ENCODE peak calls at places on chromosomes 1 and 21, in seven cellular contexts. A is endothelial cell of umbilical vein, B is IMR-90, O is HCT116, F is body of pancreas, S is tibial nerve, Q is suprapubic skin. K is an unnamed sample.

GRCh38 chr21:17416139-17416538 is 96.7 kb upstream of the CXADR start:
- DNase-seq in A (no peak), B (peak; percentile 84), O (no peak), F (no peak), S (no peak), Q (no peak), K (no peak)

GRCh38 chr1:208107817-208108608 is 136.2 kb downstream of the PLXNA2 start:
- DNase-seq in A (peak; percentile 49), B (peak; percentile 77), O (no peak), F (no peak), S (no peak), Q (no peak), K (no peak)

GRCh38 chr1:172286629-172287076 is 133.8 kb upstream of the C1orf105 start:
- DNase-seq in A (no peak), B (peak; percentile 86), O (no peak), F (peak; percentile 39), S (peak; percentile 13), Q (no peak), K (no peak)

GRCh38 chr1:221418346-221418745 is 323.5 kb downstream of the DUSP10 start:
- DNase-seq in A (no peak), B (peak; percentile 64), O (no peak), F (no peak), S (no peak), Q (no peak), K (no peak)

GRCh38 chr1:116127123-116127847 is 16.1 kb downstream of the MAB21L3 start:
- DNase-seq in A (no peak), B (no peak), O (no peak), F (no peak), S (no peak), Q (no peak), K (no peak)

GRCh38 chr1:163399976-163400375 is 78.2 kb downstream of the NUF2 start:
- DNase-seq in A (no peak), B (no peak), O (no peak), F (no peak), S (no peak), Q (no peak), K (no peak)

GRCh38 chr21:44364151-44365053 is 11.0 kb downstream of the TRPM2 start:
- DNase-seq in A (no peak), B (no peak), O (no peak), F (no peak), S (peak; percentile 7), Q (peak; percentile 59), K (no peak)

GRCh38 chr1:86846166-86846647 is 67.7 kb downstream of the SELENOF start:
- DNase-seq in A (peak; percentile 45), B (peak; percentile 91), O (no peak), F (no peak), S (no peak), Q (no peak), K (no peak)

GRCh38 chr1:110672753-110673108 is 2.0 kb downstream of the KCNA3 start:
- DNase-seq in A (no peak), B (no peak), O (no peak), F (no peak), S (no peak), Q (no peak), K (no peak)

GRCh38 chr1:3956527-3957170 is 56.6 kb upstream of the C1orf174 start:
- DNase-seq in A (no peak), B (no peak), O (no peak), F (no peak), S (no peak), Q (no peak), K (no peak)

GRCh38 chr1:65389296-65389695 is 31.2 kb upstream of the LEPR start:
- DNase-seq in A (peak; percentile 12), B (no peak), O (no peak), F (no peak), S (no peak), Q (no peak), K (no peak)

GRCh38 chr1:65395887-65396612 is 24.4 kb upstream of the LEPR start:
- DNase-seq in A (no peak), B (peak; percentile 59), O (no peak), F (no peak), S (no peak), Q (no peak), K (no peak)

GRCh38 chr1:65393928-65394327 is 26.5 kb upstream of the LEPR start:
- DNase-seq in A (no peak), B (no peak), O (no peak), F (peak; percentile 35), S (no peak), Q (no peak), K (no peak)

GRCh38 chr1:65393345-65393744 is 27.1 kb upstream of the LEPR start:
- DNase-seq in A (peak; percentile 17), B (peak; percentile 34), O (no peak), F (no peak), S (no peak), Q (no peak), K (no peak)

GRCh38 chr1:65392497-65392896 is 28.0 kb upstream of the LEPR start:
- DNase-seq in A (no peak), B (no peak), O (no peak), F (no peak), S (no peak), Q (no peak), K (no peak)
- TF ChIP-seq POLR2A in A (no peak), B (no peak), O (no peak), F (no peak), S (no peak), Q (no peak), K (no peak)

GRCh38 chr1:156504062-156504813 is 3.7 kb upstream of the MEF2D start:
- DNase-seq in A (no peak), B (peak; percentile 33), O (no peak), F (no peak), S (no peak), Q (no peak), K (no peak)

GRCh38 chr1:156500847-156501686 is 492 bp upstream of the MEF2D start:
- DNase-seq in A (peak; percentile 94), B (peak; percentile 96), O (peak; percentile 86), F (peak; percentile 96), S (peak; percentile 88), Q (peak; percentile 97), K (no peak)

GRCh38 chr1:156503672-156504055 is 3.1 kb upstream of the MEF2D start:
- DNase-seq in A (no peak), B (peak; percentile 34), O (no peak), F (no peak), S (no peak), Q (no peak), K (no peak)

GRCh38 chr1:156502396-156502748 is 1.8 kb upstream of the MEF2D start:
- DNase-seq in A (no peak), B (no peak), O (no peak), F (no peak), S (no peak), Q (no peak), K (no peak)

DNA sequence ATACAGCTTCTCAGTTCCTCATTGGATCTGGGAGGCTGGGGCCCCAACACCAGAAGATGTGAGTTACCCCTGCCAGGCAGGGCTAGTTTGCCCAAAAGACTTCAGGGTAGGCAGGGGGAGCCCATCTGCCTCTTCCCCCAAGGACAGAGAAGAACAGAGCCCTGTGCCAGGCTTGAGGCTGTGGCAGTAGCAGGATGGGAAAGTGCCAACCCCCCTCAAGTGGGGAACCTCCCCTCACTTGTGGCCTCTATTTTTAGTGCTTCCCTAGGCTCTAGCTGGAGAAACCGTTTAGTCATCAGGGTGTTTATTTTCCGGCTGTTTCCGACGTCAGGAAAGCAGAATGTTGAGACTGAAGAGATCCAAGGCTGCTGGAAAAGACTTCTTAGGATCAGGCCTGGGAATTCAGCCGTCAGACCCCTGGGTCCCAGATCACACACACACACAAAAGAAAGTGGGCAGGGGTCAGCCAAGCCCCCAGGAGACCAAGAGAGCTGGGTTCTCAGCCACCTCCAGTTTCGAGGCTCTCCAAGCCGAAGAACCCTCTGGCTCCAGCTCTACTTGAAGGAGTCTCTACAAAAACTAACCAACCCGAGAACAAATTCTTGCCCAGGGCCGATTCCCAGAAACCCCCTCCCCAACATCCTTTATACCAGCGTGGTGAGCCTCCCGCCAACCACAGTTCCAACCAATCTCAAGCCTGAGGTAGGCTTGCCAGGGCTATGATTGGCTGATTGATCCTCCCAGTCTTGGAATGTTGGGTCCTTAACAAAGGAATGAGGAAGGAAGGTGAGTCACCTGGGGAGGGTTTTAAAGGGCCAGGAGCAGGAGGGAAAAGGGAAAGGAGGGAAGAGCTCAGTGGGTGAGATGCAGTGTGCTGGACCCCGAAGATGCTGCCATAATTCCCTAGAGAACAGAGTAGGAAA is 2.4 kb upstream of the MEF2D start:
- DNase-seq in A (peak; percentile 97), B (peak; percentile 98), O (peak; percentile 94), F (peak; percentile 69), S (no peak), Q (no peak), K (no peak)
- TF ChIP-seq POLR2A in A (peak; percentile 50), B (peak; percentile 80), O (no peak), F (peak; percentile 63), S (no peak), Q (peak; percentile 13), K (no peak)

GRCh38 chr1:212035123-212035834 is at the start of the genes DTL and INTS7:
- DNase-seq in A (peak; percentile 99), B (peak; percentile 99), O (peak; percentile 98), F (peak; percentile 98), S (peak; percentile 95), Q (peak; percentile 99), K (peak; percentile 99)
- TF ChIP-seq POLR2A in A (peak; percentile 76), B (peak; percentile 82), O (peak; percentile 86), F (peak; percentile 76), S (no peak), Q (peak; percentile 33), K (peak; percentile 33)

GRCh38 chr1:112358061-112358770 is 37.8 kb upstream of the CTTNBP2NL start:
- DNase-seq in A (no peak), B (peak; percentile 8), O (no peak), F (no peak), S (no peak), Q (no peak), K (no peak)

GRCh38 chr1:112358798-112359408 is 37.1 kb upstream of the CTTNBP2NL start:
- DNase-seq in A (peak; percentile 65), B (peak; percentile 45), O (peak; percentile 44), F (peak; percentile 74), S (peak; percentile 71), Q (peak; percentile 92), K (no peak)

GRCh38 chr1:112357467-112357866 is 38.5 kb upstream of the CTTNBP2NL start:
- DNase-seq in A (no peak), B (no peak), O (no peak), F (no peak), S (no peak), Q (no peak), K (no peak)

GRCh38 chr1:112363636-112364035 is 32.4 kb upstream of the CTTNBP2NL start:
- DNase-seq in A (no peak), B (no peak), O (no peak), F (no peak), S (no peak), Q (no peak), K (no peak)

DNA sequence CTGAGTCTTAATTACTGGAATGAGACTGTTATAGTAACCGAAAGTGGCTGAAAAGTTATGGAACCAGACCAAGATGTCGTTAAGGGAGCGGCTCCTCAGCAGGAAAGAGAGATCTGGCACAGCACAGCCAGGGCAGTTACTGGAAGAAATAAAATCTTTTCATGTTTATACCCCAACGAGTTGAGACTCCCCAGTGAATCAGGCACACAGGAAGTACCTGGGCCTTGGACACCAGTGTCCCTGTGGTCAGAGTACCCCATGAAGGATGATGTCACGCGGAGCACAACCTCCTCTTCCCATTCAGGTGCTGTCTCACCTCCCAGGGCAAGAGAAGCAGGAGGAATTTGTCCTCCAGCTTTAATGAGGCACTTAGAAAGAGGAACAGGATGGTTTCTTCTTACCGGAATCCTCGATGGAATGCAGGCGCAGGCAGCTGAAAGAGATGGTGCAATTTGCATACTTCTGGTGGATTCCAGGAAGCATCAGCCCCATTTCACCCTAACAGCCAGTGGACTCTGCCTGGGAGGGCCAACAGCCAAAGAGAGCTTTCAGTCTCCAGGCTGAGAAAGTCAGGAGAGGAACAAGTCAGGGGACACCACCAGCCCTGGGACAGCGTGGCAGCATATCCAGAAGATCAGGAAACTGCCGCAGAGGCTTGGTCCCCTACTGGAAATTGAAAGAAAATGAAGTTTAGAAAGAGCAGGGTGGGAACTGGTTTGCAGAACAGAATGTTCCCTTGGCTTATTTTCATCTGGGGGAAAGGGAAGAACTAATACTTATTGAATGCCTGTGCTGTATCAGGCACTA is 35.9 kb upstream of the CTTNBP2NL start:
- DNase-seq in A (peak; percentile 5), B (peak; percentile 71), O (no peak), F (peak; percentile 38), S (peak; percentile 36), Q (peak; percentile 89), K (peak; percentile 95)
- TF ChIP-seq POLR2A in A (no peak), B (no peak), O (no peak), F (no peak), S (no peak), Q (peak; percentile 46), K (no peak)